ENCODE peak calls at places on chromosomes 12 and 14, in nine cellular contexts. N, P, T, I, Y, G, B, A and F are unnamed samples.

GRCh38 chr12:48977290-48978281 is 536 bp upstream of the WNT1 start:
- DNase-seq in N (peak; percentile 46), P (peak; percentile 50), T (peak; percentile 57), I (peak; percentile 83), Y (peak; percentile 78), G (no peak), B (peak; percentile 74), A (peak; percentile 78), F (no peak)

GRCh38 chr12:48940181-48940580 is 14.9 kb upstream of the FKBP11 start:
- DNase-seq in N (no peak), P (no peak), T (no peak), I (no peak), Y (peak; percentile 26), G (no peak), B (no peak), A (no peak), F (peak; percentile 38)

GRCh38 chr14:104885973-104886689 is 21.1 kb downstream of the CEP170B start:
- DNase-seq in N (no peak), P (no peak), T (no peak), I (no peak), Y (peak; percentile 0), G (no peak), B (no peak), A (no peak), F (no peak)

GRCh38 chr14:105493921-105494605 is 3.0 kb downstream of the TEDC1 start:
- DNase-seq in N (no peak), P (no peak), T (no peak), I (peak; percentile 33), Y (no peak), G (no peak), B (no peak), A (no peak), F (no peak)

GRCh38 chr12:26188132-26188531 is 7.2 kb upstream of the SSPN start:
- DNase-seq in N (peak; percentile 86), P (no peak), T (no peak), I (no peak), Y (no peak), G (peak; percentile 57), B (no peak), A (no peak), F (peak; percentile 87)

GRCh38 chr12:104352106-104352713 is 48.7 kb downstream of the EID3 start:
- DNase-seq in N (peak; percentile 36), P (no peak), T (no peak), I (no peak), Y (no peak), G (no peak), B (no peak), A (peak; percentile 55), F (peak; percentile 63)

GRCh38 chr12:104459556-104459909 is 2.8 kb downstream of the CHST11 start:
- DNase-seq in N (no peak), P (no peak), T (no peak), I (no peak), Y (no peak), G (no peak), B (no peak), A (no peak), F (no peak)

GRCh38 chr14:96391293-96392118 is 422 bp upstream of the AK7 start:
- DNase-seq in N (peak; percentile 77), P (peak; percentile 97), T (peak; percentile 99), I (peak; percentile 98), Y (peak; percentile 99), G (peak; percentile 94), B (peak; percentile 99), A (peak; percentile 95), F (peak; percentile 96)

GRCh38 chr14:39140170-39140569 is 26.0 kb downstream of the GEMIN2 start:
- DNase-seq in N (no peak), P (no peak), T (no peak), I (no peak), Y (no peak), G (no peak), B (no peak), A (no peak), F (no peak)

GRCh38 chr12:50246159-50246865 is 37.0 kb downstream of the LIMA1 start:
- DNase-seq in N (no peak), P (no peak), T (no peak), I (no peak), Y (no peak), G (no peak), B (no peak), A (no peak), F (no peak)

GRCh38 chr14:105924951-105925591 is 398.7 kb downstream of the TMEM121 start:
- DNase-seq in N (no peak), P (no peak), T (no peak), I (no peak), Y (no peak), G (no peak), B (no peak), A (no peak), F (no peak)

GRCh38 chr12:9872743-9873142 is 3.6 kb upstream of the CLEC2B start:
- DNase-seq in N (no peak), P (no peak), T (no peak), I (no peak), Y (no peak), G (no peak), B (no peak), A (no peak), F (no peak)

GRCh38 chr12:113820842-113821241 is 145.3 kb downstream of the RBM19 start:
- DNase-seq in N (no peak), P (no peak), T (no peak), I (no peak), Y (no peak), G (no peak), B (no peak), A (no peak), F (no peak)

GRCh38 chr12:53974084-53975018 is at the start of gene HOTAIR:
- DNase-seq in N (no peak), P (no peak), T (no peak), I (no peak), Y (no peak), G (peak; percentile 70), B (no peak), A (peak; percentile 38), F (no peak)

GRCh38 chr12:51533799-51534198 is 57.2 kb upstream of the SCN8A start:
- DNase-seq in N (no peak), P (no peak), T (no peak), I (no peak), Y (no peak), G (no peak), B (no peak), A (no peak), F (peak; percentile 17)

GRCh38 chr14:76201162-76201561 is 49.4 kb downstream of the GPATCH2L start:
- DNase-seq in N (peak; percentile 82), P (no peak), T (no peak), I (no peak), Y (no peak), G (peak; percentile 62), B (no peak), A (peak; percentile 23), F (peak; percentile 91)

GRCh38 chr14:77064535-77065178 is 33.4 kb upstream of the CIPC start:
- DNase-seq in N (no peak), P (no peak), T (no peak), I (no peak), Y (no peak), G (no peak), B (no peak), A (peak; percentile 21), F (no peak)

GRCh38 chr14:76426161-76426696 is 50.3 kb downstream of the ESRRB start:
- DNase-seq in N (no peak), P (no peak), T (peak; percentile 49), I (no peak), Y (no peak), G (no peak), B (no peak), A (peak; percentile 3), F (peak; percentile 17)

GRCh38 chr14:76551116-76551515 is 175.2 kb downstream of the ESRRB start:
- DNase-seq in N (no peak), P (no peak), T (no peak), I (no peak), Y (no peak), G (no peak), B (no peak), A (no peak), F (no peak)

GRCh38 chr12:29316772-29317171 is 64.2 kb downstream of the ERGIC2 start:
- DNase-seq in N (peak; percentile 92), P (peak; percentile 19), T (no peak), I (peak; percentile 64), Y (no peak), G (peak; percentile 8), B (no peak), A (peak; percentile 13), F (peak; percentile 61)

GRCh38 chr14:101220921-101221510 is 317.5 kb upstream of the RTL1 start:
- DNase-seq in N (no peak), P (no peak), T (no peak), I (no peak), Y (no peak), G (no peak), B (no peak), A (no peak), F (no peak)

GRCh38 chr12:84805474-84805858 is 107.1 kb downstream of the SLC6A15 start:
- DNase-seq in N (no peak), P (no peak), T (no peak), I (no peak), Y (no peak), G (no peak), B (no peak), A (no peak), F (no peak)

GRCh38 chr14:101371691-101372493 is 189.4 kb upstream of the DIO3 start:
- DNase-seq in N (no peak), P (no peak), T (no peak), I (no peak), Y (no peak), G (no peak), B (no peak), A (no peak), F (no peak)

GRCh38 chr12:3313066-3313465 is 177.9 kb upstream of the PRMT8 start:
- DNase-seq in N (peak; percentile 82), P (no peak), T (no peak), I (peak; percentile 35), Y (no peak), G (peak; percentile 69), B (no peak), A (no peak), F (peak; percentile 60)

GRCh38 chr12:29334911-29335310 is 46.1 kb downstream of the ERGIC2 start:
- DNase-seq in N (no peak), P (no peak), T (no peak), I (no peak), Y (no peak), G (peak; percentile 8), B (no peak), A (no peak), F (no peak)

GRCh38 chr14:24965934-24966593 is 83.9 kb downstream of the STXBP6 start:
- DNase-seq in N (peak; percentile 96), P (peak; percentile 53), T (no peak), I (peak; percentile 51), Y (no peak), G (peak; percentile 86), B (no peak), A (peak; percentile 61), F (peak; percentile 84)

GRCh38 chr12:131589966-131590365 is 120.9 kb upstream of the SFSWAP start:
- DNase-seq in N (no peak), P (no peak), T (no peak), I (no peak), Y (no peak), G (no peak), B (no peak), A (no peak), F (no peak)

GRCh38 chr14:92531151-92531873 is 17.7 kb downstream of the RIN3 start:
- DNase-seq in N (no peak), P (no peak), T (no peak), I (no peak), Y (peak; percentile 44), G (no peak), B (no peak), A (peak; percentile 39), F (no peak)

GRCh38 chr14:60094306-60094897 is 2.7 kb downstream of the PCNX4 start:
- DNase-seq in N (peak; percentile 84), P (no peak), T (no peak), I (no peak), Y (no peak), G (peak; percentile 42), B (no peak), A (no peak), F (peak; percentile 81)

GRCh38 chr12:46269429-46270241 is 792 bp upstream of the SLC38A1 start:
- DNase-seq in N (peak; percentile 20), P (no peak), T (no peak), I (no peak), Y (peak; percentile 73), G (no peak), B (peak; percentile 55), A (peak; percentile 65), F (no peak)

GRCh38 chr14:23364164-23364571 is 804 bp downstream of the EFS start:
- DNase-seq in N (peak; percentile 4), P (no peak), T (no peak), I (peak; percentile 55), Y (no peak), G (no peak), B (no peak), A (no peak), F (peak; percentile 16)